ENCODE peak calls at places on chromosomes 6 and 20, in five cellular contexts. V is A549, R is transverse colon, K is ovary, I is SK-N-SH. X is an unnamed sample.

GRCh38 chr20:25750765-25751696 is 54.4 kb upstream of the ZNF337 start:
- DNase-seq in V (peak; percentile 74), R (peak; percentile 65), K (peak; percentile 65), I (peak; percentile 83), X (peak; percentile 21)

GRCh38 chr20:10611357-10611756 is 62.4 kb downstream of the JAG1 start:
- DNase-seq in V (no peak), R (peak; percentile 50), K (peak; percentile 62), I (peak; percentile 38), X (no peak)

GRCh38 chr6:31401403-31401802 is 2.0 kb upstream of the MICA start:
- DNase-seq in V (no peak), R (peak; percentile 75), K (peak; percentile 71), I (no peak), X (no peak)

GRCh38 chr6:14524319-14524718 is 406.7 kb downstream of the CD83 start:
- DNase-seq in V (no peak), R (no peak), K (no peak), I (peak; percentile 19), X (peak; percentile 7)

GRCh38 chr6:47075741-47076421 is 33.7 kb upstream of the ADGRF1 start:
- DNase-seq in V (no peak), R (no peak), K (no peak), I (no peak), X (no peak)

GRCh38 chr6:79225718-79226117 is 8.8 kb downstream of the HMGN3 start:
- DNase-seq in V (no peak), R (no peak), K (no peak), I (no peak), X (no peak)

GRCh38 chr6:6646859-6647258 is 58.3 kb downstream of the LY86 start:
- DNase-seq in V (no peak), R (no peak), K (no peak), I (no peak), X (no peak)

GRCh38 chr20:50092436-50092835 is 20.5 kb downstream of the UBE2V1 start:
- DNase-seq in V (no peak), R (no peak), K (no peak), I (no peak), X (no peak)

GRCh38 chr6:128456510-128457244 is 63.7 kb downstream of the PTPRK start:
- DNase-seq in V (no peak), R (no peak), K (no peak), I (no peak), X (no peak)

GRCh38 chr6:88899569-88900316 is 63.7 kb downstream of the RNGTT start:
- DNase-seq in V (no peak), R (no peak), K (no peak), I (no peak), X (no peak)

GRCh38 chr20:1374246-1374645 is 18.6 kb downstream of the FKBP1A start:
- DNase-seq in V (no peak), R (no peak), K (no peak), I (no peak), X (no peak)
- H3K27ac ChIP-seq in V (no peak overlapping the region), R (no peak overlapping the region), K (no peak overlapping the region), I (no peak overlapping the region), X (no peak overlapping the region)

GRCh38 chr6:155181498-155181897 is 82.3 kb upstream of the CLDN20 start:
- DNase-seq in V (no peak), R (no peak), K (no peak), I (no peak), X (no peak)
- TF ChIP-seq EP300 in V (no peak), R (no peak), K (no peak), I (no peak), X (no peak)

DNA sequence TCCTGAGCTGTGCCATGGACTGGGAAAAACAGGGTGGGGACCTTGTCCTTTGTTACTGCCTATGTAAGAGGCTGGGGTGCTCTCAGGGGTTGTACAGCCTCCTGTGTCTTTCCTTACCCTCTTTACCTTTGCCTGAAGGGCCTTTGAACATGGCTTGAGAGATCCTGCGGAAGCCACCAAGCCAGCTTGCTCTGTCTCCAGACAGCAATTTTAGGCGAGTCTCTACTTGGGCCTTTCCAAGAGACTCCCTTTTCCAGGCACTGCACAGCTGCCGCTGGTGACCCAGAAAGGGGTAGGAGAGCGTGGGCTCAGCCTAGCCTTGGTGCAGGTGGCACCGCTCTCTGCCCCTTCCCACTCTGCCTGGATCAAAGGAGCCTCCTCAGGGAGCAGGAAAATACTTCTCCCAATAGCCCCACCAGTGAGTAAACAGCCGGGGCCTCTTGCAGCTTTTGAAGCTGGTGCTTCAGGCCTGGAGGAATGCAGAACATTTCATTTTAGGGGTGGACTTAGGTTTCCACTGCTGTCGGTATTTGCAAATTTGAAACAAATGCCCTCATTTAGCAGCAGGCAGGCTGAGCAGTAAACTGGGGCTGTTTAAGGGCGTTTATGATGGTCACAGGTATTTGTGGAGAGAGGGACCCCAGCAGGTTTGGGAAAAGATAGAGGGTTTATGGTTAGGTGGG is 13.9 kb downstream of the PTK7 start:
- DNase-seq in V (no peak), R (no peak), K (no peak), I (no peak), X (no peak)
- H3K27ac ChIP-seq in V (no peak overlapping the region), R (peak overlapping the region; percentile 18), K (peak overlapping the region; percentile 76), I (peak overlapping the region; percentile 43), X (no peak overlapping the region)

DNA sequence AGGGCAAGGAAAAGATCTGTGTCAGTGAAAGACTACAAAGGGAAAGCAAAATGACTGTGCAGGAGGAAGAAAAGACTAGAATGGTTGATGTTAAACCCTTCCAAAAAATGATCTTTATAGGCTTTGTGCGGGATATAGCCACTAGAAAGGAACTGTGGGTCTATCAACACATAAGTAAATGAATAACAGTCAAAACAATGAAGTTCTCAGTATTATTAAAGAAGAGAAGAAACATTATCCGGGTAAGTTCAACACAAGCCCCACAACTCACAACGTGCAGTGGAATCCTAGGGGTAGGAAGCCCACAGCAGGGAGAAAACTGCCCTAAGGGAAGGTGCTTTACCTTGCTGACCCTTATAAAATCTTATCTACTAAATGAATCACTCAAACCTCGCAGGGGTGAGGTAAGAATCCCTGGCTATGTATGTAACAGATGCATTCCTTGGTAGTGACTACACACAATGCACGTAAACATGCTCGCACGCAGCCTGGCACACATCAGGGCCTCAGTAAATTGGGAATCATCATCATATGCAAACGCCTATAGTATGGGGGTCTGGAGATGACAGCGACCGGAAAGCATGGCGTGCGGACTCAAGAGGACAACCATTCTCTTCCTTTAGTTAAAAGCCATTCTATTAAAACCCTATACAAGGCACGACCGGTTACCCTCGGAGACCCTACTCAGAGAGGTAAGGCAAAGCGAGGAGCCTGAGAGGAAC is 11.3 kb downstream of the TFAP2A start:
- DNase-seq in V (peak; percentile 64), R (no peak), K (no peak), I (no peak), X (no peak)
- TF ChIP-seq EP300 in V (peak; percentile 93), R (no peak), K (no peak), I (no peak), X (no peak)

GRCh38 chr6:20657274-20657800 is 123.1 kb downstream of the CDKAL1 start:
- DNase-seq in V (no peak), R (no peak), K (no peak), I (no peak), X (no peak)

GRCh38 chr6:20655317-20655716 is 121.1 kb downstream of the CDKAL1 start:
- DNase-seq in V (no peak), R (no peak), K (no peak), I (no peak), X (no peak)

GRCh38 chr6:20658053-20658452 is 123.8 kb downstream of the CDKAL1 start:
- DNase-seq in V (no peak), R (no peak), K (no peak), I (no peak), X (no peak)

GRCh38 chr6:20652276-20652675 is 118.0 kb downstream of the CDKAL1 start:
- DNase-seq in V (no peak), R (no peak), K (no peak), I (no peak), X (no peak)

DNA sequence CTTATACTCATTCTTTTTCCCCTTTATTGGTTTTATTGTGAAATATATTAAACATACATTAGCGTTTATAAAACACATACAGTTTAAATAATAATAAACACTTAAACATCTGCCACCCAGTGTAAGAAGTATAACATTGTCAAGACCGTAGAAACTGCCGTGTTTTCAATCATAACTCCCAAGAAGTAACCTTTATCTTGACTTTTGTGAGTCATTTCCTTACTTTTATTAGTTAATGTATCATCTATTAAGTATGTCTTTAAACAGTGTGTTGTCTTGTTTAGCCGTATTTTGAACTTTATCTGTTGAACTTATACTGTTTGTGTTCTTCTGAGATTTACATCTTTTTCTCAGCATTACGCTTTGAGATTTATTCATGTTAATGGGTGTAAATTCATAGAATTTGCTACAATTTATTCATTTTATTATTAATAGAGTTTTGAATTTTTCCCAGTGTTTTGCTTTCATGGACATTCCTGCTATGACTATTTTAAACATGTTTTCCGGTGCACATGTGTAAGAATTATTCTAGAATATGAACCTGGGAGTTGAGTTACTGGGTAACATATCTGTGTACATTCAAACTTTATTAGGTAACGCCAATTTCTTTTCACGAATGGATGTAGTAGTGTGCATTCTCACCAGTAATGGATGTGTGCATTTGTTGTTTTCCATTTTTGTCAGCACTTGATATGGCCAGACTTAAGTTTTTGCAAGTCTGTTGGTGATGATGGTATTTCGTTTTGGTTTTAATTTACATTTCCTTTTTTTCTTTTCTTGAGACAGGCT is 118.6 kb downstream of the CDKAL1 start:
- DNase-seq in V (peak; percentile 64), R (no peak), K (no peak), I (no peak), X (no peak)
- H3K27ac ChIP-seq in V (peak overlapping the region; percentile 90), R (no peak overlapping the region), K (no peak overlapping the region), I (peak overlapping the region; percentile 8), X (no peak overlapping the region)

DNA sequence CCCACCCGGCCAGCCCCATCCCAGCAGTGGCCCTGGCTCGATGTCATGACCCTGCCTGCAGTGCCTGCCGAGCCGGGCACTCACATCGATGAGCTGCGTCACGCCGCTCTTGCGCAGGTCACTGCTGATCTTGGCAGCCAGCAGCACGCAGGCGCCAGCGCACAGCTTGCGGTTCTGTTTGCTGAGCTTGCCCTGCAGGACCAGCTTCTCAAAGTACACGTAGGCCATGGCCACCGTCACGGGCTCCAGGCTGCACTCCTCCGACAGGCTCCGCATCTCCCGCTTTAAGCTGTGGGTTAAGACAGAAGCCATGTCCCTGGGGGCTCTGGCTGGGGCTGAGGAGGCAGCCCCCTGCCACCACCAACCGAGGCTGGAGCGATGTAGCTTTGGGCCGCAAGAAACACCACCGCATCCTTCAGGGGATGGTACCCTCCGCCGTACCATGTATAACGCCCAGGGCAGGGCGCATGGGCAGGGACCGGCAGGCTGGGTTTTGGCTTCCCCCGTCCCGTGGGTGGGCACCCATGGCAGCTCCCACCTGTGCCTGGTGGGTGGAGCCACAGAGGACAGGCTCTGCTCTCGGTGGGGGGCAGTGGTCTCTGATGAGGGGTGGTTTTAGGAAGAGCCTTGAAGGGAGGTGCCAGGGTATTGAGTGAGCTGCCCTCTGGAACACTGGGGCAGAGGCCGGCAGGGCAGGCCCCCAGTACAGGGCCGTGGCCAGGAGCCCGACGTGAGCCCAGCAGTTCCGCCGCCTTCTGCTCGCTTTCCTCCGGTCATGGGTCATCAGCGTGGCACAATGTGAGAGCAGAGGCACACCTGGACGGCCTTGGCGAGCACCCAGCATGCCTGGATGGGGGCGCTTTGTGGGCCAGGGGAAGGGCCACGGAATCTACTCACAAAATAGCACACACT is 4.5 kb downstream of the RPS21 start:
- DNase-seq in V (no peak), R (no peak), K (no peak), I (no peak), X (no peak)
- TF ChIP-seq EP300 in V (no peak), R (no peak), K (no peak), I (no peak), X (no peak)

GRCh38 chr6:15714658-15715057 is 51.8 kb upstream of the DTNBP1 start:
- DNase-seq in V (no peak), R (no peak), K (no peak), I (no peak), X (no peak)
- H3K27ac ChIP-seq in V (no peak overlapping the region), R (no peak overlapping the region), K (no peak overlapping the region), I (no peak overlapping the region), X (no peak overlapping the region)

GRCh38 chr6:151324079-151324825 is 67.1 kb downstream of the ZBTB2 start:
- DNase-seq in V (peak; percentile 20), R (peak; percentile 83), K (peak; percentile 93), I (peak; percentile 81), X (peak; percentile 74)
- TF ChIP-seq EP300 in V (no peak), R (peak; percentile 87), K (peak; percentile 74), I (no peak), X (peak; percentile 23)